ENCODE peak calls at places on chromosome 11, in five cellular contexts. J is posterior vena cava, Z is globus pallidus, M is heart right ventricle, S is sigmoid colon. P is an unnamed sample.

GRCh38 chr11:36657610-36658225 is 59.7 kb upstream of the RAG2 start:
- DNase-seq in J (no peak), Z (no peak), S (no peak), M (no peak), P (no peak)

GRCh38 chr11:78472905-78473304 is 55.3 kb upstream of the GAB2 start:
- DNase-seq in M (no peak), Z (no peak), S (no peak), J (no peak), P (no peak)

GRCh38 chr11:58609723-58610122 is 12.7 kb upstream of the CNTF start:
- DNase-seq in S (no peak), M (no peak), J (no peak), Z (no peak), P (no peak)

GRCh38 chr11:128503231-128503991 is 83.9 kb downstream of the ETS1 start:
- DNase-seq in J (no peak), Z (no peak), M (no peak), S (no peak), P (no peak)

GRCh38 chr11:18705651-18706281 is 7.2 kb downstream of the TMEM86A start:
- DNase-seq in Z (no peak), M (no peak), S (peak), J (peak), P (peak)

GRCh38 chr11:5367461-5368074 is 16.0 kb upstream of the OR51M1 start:
- DNase-seq in M (peak), Z (no peak), J (no peak), S (no peak), P (no peak)

GRCh38 chr11:109644158-109644557 is 222.2 kb downstream of the C11orf87 start:
- DNase-seq in M (peak), S (no peak), Z (peak), J (no peak), P (no peak)

GRCh38 chr11:72802822-72803221 is 9.0 kb upstream of the STARD10 start:
- DNase-seq in Z (no peak), J (no peak), S (no peak), M (no peak), P (no peak)

GRCh38 chr11:57406337-57406904 is 16.0 kb upstream of the PRG2 start:
- DNase-seq in Z (no peak), J (peak), M (peak), S (no peak), P (no peak)

GRCh38 chr11:84594602-84595001 is 1032.5 kb downstream of the DLG2 start:
- DNase-seq in S (no peak), M (no peak), Z (no peak), J (no peak), P (no peak)

GRCh38 chr11:114122668-114123067 is 63.2 kb downstream of the ZBTB16 start:
- DNase-seq in S (no peak), J (no peak), Z (no peak), M (no peak), P (no peak)

GRCh38 chr11:105618343-105618955 is 8.6 kb downstream of the GRIA4 start:
- DNase-seq in M (no peak), Z (no peak), J (no peak), S (no peak), P (no peak)

GRCh38 chr11:70247042-70247709 is 23.3 kb upstream of the PPFIA1 start:
- DNase-seq in M (no peak), S (no peak), Z (no peak), J (no peak), P (no peak)

GRCh38 chr11:112128483-112129121 is 35.3 kb downstream of the IL18 start:
- DNase-seq in S (peak), M (no peak), J (peak), Z (peak), P (no peak)

GRCh38 chr11:122751298-122752070 is 86.8 kb upstream of the CRTAM start:
- DNase-seq in Z (no peak), M (no peak), J (no peak), S (peak), P (no peak)

GRCh38 chr11:116148056-116148455 is 624.7 kb downstream of the BUD13 start:
- DNase-seq in Z (no peak), J (no peak), M (no peak), S (no peak), P (no peak)

GRCh38 chr11:92048415-92048814 is 176.2 kb upstream of the FAT3 start:
- DNase-seq in M (no peak), Z (no peak), J (no peak), S (no peak), P (no peak)

GRCh38 chr11:119505861-119506260 is 82.9 kb upstream of the THY1 start:
- DNase-seq in S (peak), M (no peak), J (no peak), Z (no peak), P (no peak)

GRCh38 chr11:121661796-121662508 is 209.2 kb upstream of the SORL1-AS1 start:
- DNase-seq in J (no peak), Z (no peak), S (no peak), M (no peak), P (no peak)

GRCh38 chr11:108562746-108563581 is 30.6 kb downstream of the EXPH5 start:
- DNase-seq in M (no peak), S (no peak), Z (no peak), J (no peak), P (no peak)

GRCh38 chr11:17634776-17635550 is 84.4 kb upstream of the MYOD1 start:
- DNase-seq in J (peak), M (no peak), Z (no peak), S (no peak), P (no peak)

GRCh38 chr11:23112987-23113886 is 253.0 kb upstream of the CCDC179 start:
- DNase-seq in M (no peak), Z (peak), J (no peak), S (no peak), P (no peak)

GRCh38 chr11:2889399-2890273 is 4.1 kb upstream of the CDKN1C start:
- DNase-seq in Z (no peak), S (no peak), J (no peak), M (no peak), P (no peak)

GRCh38 chr11:117827521-117828511 is 3.3 kb upstream of the FXYD2 start:
- DNase-seq in J (peak), M (peak), S (peak), Z (no peak), P (no peak)

GRCh38 chr11:10282121-10282520 is 11.9 kb downstream of the SBF2 start:
- DNase-seq in J (no peak), S (no peak), M (no peak), Z (no peak), P (no peak)

GRCh38 chr11:94623120-94623735 is 56.1 kb downstream of the PIWIL4 start:
- DNase-seq in S (no peak), J (no peak), Z (peak), M (peak), P (no peak)

GRCh38 chr11:17013548-17014320 is 480 bp downstream of the PLEKHA7 start:
- DNase-seq in Z (no peak), J (no peak), S (peak), M (no peak), P (no peak)

GRCh38 chr11:61832758-61833157 is 4.7 kb downstream of the FADS2 start:
- DNase-seq in Z (no peak), S (no peak), M (peak), J (peak), P (no peak)

P was measured in right atrium auricular region.